ENCODE peak calls at places on chromosomes 5 and 9, in eight cellular contexts. A is HCT116, M is SK-N-SH, B is GM23338, I is PC-3, W is neural progenitor cell, E is hepatocyte, F is MM.1S. K is an unnamed sample.

GRCh38 chr9:119611564-119611963 is 242.3 kb upstream of the BRINP1 start:
- DNase-seq in I (no peak), E (no peak), B (no peak), W (no peak), M (no peak), F (no peak), A (no peak), K (no peak)

GRCh38 chr5:133235696-133236426 is 184.0 kb downstream of the HSPA4 start:
- DNase-seq in B (no peak), A (no peak), F (no peak), M (no peak), I (peak; percentile 17), E (no peak), W (no peak), K (no peak)

GRCh38 chr5:59236448-59236847 is 653.6 kb downstream of the RAB3C start:
- DNase-seq in M (no peak), F (no peak), A (no peak), I (no peak), E (no peak), W (no peak), B (no peak), K (no peak)

GRCh38 chr5:147439253-147439652 is 70.6 kb downstream of the DPYSL3 start:
- DNase-seq in A (no peak), M (no peak), B (no peak), F (no peak), I (no peak), E (no peak), W (no peak), K (peak; percentile 78)

GRCh38 chr5:73947876-73948275 is 321.9 kb downstream of the ARHGEF28 start:
- DNase-seq in M (no peak), A (no peak), F (no peak), B (no peak), E (no peak), W (no peak), I (no peak), K (no peak)

GRCh38 chr9:134058716-134059115 is 9.1 kb downstream of the BRD3 start:
- DNase-seq in E (no peak), A (no peak), M (peak; percentile 44), F (no peak), W (peak; percentile 0), I (peak; percentile 64), B (no peak), K (peak; percentile 61)

GRCh38 chr5:114332925-114333324 is 28.9 kb upstream of the KCNN2 start:
- DNase-seq in M (no peak), E (no peak), W (no peak), I (peak; percentile 1), B (no peak), F (no peak), A (no peak), K (no peak)

GRCh38 chr5:103546858-103547257 is 15.7 kb downstream of the NUDT12 start:
- DNase-seq in W (no peak), E (no peak), M (no peak), A (no peak), B (no peak), I (no peak), F (peak; percentile 68), K (no peak)

GRCh38 chr5:125486634-125487033 is 740.2 kb upstream of the ZNF608 start:
- DNase-seq in I (peak; percentile 19), E (no peak), A (no peak), B (no peak), M (no peak), F (no peak), W (no peak), K (peak; percentile 71)

GRCh38 chr5:160165137-160166068 is 46.2 kb upstream of the PWWP2A start:
- DNase-seq in I (peak; percentile 98), W (peak; percentile 83), A (peak; percentile 95), E (peak; percentile 81), B (peak; percentile 94), M (peak; percentile 83), F (no peak), K (peak; percentile 97)

GRCh38 chr9:35277649-35278359 is 116.0 kb downstream of the UNC13B start:
- DNase-seq in B (no peak), I (no peak), E (no peak), M (no peak), F (no peak), A (no peak), W (no peak), K (peak; percentile 92)

GRCh38 chr9:106468431-106468830 is 394.5 kb upstream of the ZNF462 start:
- DNase-seq in A (no peak), I (no peak), W (no peak), M (no peak), E (no peak), B (no peak), F (no peak), K (no peak)

DNA sequence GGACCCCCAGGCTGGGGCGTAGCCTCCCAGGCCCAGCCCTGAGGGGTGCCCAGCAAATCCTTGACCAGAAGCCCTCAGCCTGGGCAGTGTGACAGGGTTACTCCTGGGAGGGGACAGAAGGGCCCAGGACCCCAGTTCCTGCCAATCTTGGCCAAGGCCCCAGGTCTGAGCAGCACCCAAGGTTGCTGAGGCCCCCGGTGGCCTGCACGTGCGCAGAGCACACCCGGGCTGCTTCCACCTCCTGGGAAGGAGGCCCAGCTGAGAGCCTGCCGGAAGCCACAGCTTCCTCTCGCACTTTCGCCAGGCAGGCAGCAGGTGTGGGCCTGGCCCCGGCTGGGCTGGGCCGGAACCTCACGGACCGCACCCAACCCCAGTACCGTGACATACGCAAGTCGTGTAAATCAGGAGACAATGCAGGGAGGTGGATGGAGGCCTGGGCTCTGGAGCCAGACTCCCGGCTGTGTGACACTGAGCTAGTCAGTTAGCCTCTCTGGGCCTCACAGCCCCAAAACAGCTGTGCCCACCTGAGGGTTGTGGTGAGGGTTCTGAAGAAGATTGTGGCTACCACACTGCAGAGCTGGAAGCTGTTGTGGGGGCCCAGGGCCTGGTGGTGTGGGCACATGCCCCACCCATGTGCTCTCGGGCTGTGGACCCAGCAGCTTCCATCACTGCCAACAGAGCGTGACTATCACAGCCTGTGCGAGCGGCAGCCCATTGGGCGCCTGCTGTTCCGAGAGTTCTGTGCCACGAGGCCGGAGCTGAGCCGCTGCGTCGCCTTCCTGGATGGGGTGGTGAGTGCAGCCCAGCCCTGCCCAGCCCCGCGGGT is 5.1 kb downstream of the GRK6 start:
- DNase-seq in E (no peak), M (no peak), I (no peak), B (no peak), F (peak; percentile 94), A (no peak), W (no peak), K (no peak)
- TF ChIP-seq EZH2phosphoT487 in E (no peak), M (no peak), I (no peak), B (no peak), F (no peak), A (no peak), W (no peak), K (no peak)

DNA sequence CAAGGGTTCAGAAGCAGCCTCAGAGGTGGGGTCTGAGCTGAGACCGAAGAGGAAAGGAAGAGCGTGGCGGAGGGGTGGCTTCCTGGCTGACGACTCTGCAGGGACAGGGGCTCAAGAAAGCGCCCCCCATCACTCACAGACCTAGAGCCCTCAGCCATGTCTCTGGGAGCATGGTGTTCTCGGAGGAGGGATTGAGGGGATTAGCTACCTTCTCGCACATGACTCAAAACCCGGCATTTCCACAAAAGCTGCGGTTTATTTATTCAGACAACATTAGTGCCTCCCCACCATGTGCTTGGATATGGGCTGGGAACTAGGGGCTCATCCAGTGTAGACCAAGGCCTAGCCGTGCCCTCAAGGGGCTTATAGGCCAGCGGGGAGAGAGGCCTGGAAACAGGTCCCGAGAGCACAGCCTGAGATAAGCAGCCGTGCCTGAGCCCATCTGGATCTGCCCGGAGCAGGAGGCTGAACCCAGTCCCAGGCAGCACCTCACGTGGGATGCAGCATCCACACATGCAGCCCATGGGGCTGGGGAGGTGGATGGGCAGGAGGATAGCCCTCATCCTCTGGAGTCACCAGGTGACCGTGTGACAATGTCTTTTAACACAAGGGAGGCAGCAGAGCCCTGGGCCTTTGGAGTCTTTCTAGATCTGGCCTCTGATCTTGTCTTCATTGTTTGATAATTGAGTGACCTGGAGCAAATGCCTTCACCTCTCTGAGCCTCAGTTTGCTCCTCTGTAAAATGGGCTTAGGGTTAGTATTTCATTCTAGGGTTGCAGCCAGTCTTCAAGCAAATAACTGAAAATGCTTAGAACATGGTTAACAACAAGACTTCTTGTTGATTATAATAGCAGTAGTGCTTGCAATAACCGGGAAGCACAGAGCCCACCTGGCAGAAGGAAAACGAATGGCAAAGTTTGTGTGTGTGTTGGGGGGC is 878 bp upstream of the HMCN2 start:
- DNase-seq in B (no peak), A (no peak), I (no peak), W (no peak), M (peak; percentile 53), F (no peak), E (no peak), K (no peak)
- H3K27me3 ChIP-seq in B (peaks cover 35% of the 10 kb centered on the region), A (peaks cover 17% of the 10 kb centered on the region), I (peaks cover 23% of the 10 kb centered on the region), W (peaks cover 46% of the 10 kb centered on the region), M (peaks cover 47% of the 10 kb centered on the region), F (peaks cover 100% of the 10 kb centered on the region), E (peaks cover 86% of the 10 kb centered on the region), K (peaks cover 55% of the 10 kb centered on the region)

GRCh38 chr9:99076483-99077171 is 28.3 kb upstream of the TGFBR1 start:
- DNase-seq in I (no peak), W (no peak), B (no peak), E (no peak), A (no peak), F (no peak), M (no peak), K (no peak)

GRCh38 chr9:99074902-99075245 is 30.0 kb upstream of the TGFBR1 start:
- DNase-seq in I (no peak), M (no peak), F (no peak), E (no peak), A (no peak), B (no peak), W (no peak), K (no peak)

GRCh38 chr9:99076030-99076429 is 28.9 kb upstream of the TGFBR1 start:
- DNase-seq in A (no peak), B (no peak), E (no peak), I (no peak), F (no peak), M (no peak), W (no peak), K (no peak)

GRCh38 chr9:99073985-99074901 is 30.7 kb upstream of the TGFBR1 start:
- DNase-seq in M (no peak), B (no peak), F (no peak), W (no peak), A (no peak), I (no peak), E (no peak), K (no peak)

DNA sequence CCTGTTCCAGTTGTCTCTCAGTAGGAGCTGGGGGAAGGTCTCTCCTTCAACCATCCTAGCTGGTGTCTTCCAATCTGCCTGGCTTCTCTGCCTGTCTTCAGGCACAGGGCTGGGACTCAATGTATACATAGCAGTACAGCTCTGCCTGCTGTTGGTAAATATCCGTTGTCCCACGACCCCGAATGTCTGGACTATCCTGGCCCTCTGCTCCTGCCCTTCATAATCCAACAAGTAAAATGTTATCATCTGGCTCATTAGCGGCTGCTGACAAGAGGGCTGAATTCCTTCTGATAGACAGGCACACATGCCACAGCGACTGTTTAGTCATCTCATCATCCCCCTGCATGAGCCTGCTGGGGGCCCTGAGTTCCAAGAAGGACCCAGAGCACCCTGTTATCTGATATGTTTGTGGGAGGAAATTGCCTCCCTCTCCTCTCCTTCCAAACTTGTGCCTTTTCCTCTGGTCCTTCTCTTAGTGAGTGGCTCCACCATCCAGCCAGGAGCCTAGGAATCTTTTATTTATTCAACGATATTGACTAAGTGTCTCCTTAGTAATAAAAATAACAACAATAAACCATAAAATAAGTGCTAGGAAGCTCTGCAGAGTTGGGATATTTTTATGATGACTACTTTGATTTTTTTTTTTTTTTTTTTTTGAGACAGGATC is 29.5 kb upstream of the TGFBR1 start:
- DNase-seq in A (no peak), B (no peak), W (no peak), F (no peak), I (peak; percentile 63), M (no peak), E (no peak), K (peak; percentile 80)
- TF ChIP-seq EZH2phosphoT487 in A (no peak), B (no peak), W (no peak), F (no peak), I (no peak), M (no peak), E (no peak), K (no peak)

GRCh38 chr9:135409286-135410200 is 70.0 kb upstream of the PPP1R26 start:
- DNase-seq in B (no peak), E (peak; percentile 3), I (no peak), A (no peak), W (no peak), F (no peak), M (no peak), K (no peak)
- H3K27me3 ChIP-seq in B (no peaks in the 10 kb centered on the region), E (peaks cover 6% of the 10 kb centered on the region), I (peaks cover 13% of the 10 kb centered on the region), A (peaks cover 14% of the 10 kb centered on the region), W (peaks cover 11% of the 10 kb centered on the region), F (peaks cover 88% of the 10 kb centered on the region), M (no peaks in the 10 kb centered on the region), K (peaks cover 15% of the 10 kb centered on the region)